ENCODE peak calls at places on chromosomes 12 and 14, in nine cellular contexts. E is HCEC 1CT, Z is endothelial cell, Q is NCI-H2081, W is HS-5, R is lung microvascular endothelial cell, L is mesendoderm, P is NCI-H1417, K is kidney tubule cell. D is an unnamed sample.

GRCh38 chr12:98221243-98221808 is 294.1 kb upstream of the TMPO start:
- DNase-seq in K (no peak), Q (no peak), L (peak), P (no peak), E (no peak), W (no peak), Z (no peak), R (no peak), D (no peak)

GRCh38 chr12:52037248-52037861 is 13.9 kb upstream of the NR4A1 start:
- DNase-seq in K (peak), R (no peak), P (peak), W (no peak), Q (peak), Z (no peak), E (peak), L (peak), D (no peak)

GRCh38 chr14:89237923-89238529 is 179.0 kb downstream of the FOXN3 start:
- DNase-seq in P (peak), K (no peak), Z (no peak), R (no peak), E (no peak), W (no peak), L (peak), Q (no peak), D (no peak)

GRCh38 chr12:107027304-107028053 is 40.5 kb upstream of the MTERF2 start:
- DNase-seq in P (peak), K (peak), L (peak), R (peak), E (peak), Q (peak), W (peak), Z (no peak), D (peak)

GRCh38 chr12:127179199-127179598 is 1087.8 kb upstream of the TMEM132C start:
- DNase-seq in E (no peak), W (no peak), K (no peak), L (no peak), Q (no peak), Z (no peak), P (no peak), R (no peak), D (no peak)

GRCh38 chr14:94989946-94990345 is 167.4 kb downstream of the DICER1 start:
- DNase-seq in Q (no peak), K (no peak), L (no peak), W (no peak), P (peak), E (no peak), R (no peak), Z (no peak), D (no peak)

GRCh38 chr12:56993346-56993745 is 13.0 kb downstream of the ZBTB39 start:
- DNase-seq in W (no peak), E (no peak), P (no peak), R (no peak), Q (no peak), L (no peak), K (no peak), Z (no peak), D (no peak)

GRCh38 chr14:21071225-21072041 is 1.3 kb downstream of the ARHGEF40 start:
- DNase-seq in K (peak), E (peak), Z (peak), W (peak), L (peak), Q (peak), P (peak), R (peak), D (peak)

GRCh38 chr12:87812030-87812429 is 217.2 kb downstream of the C12orf50 start:
- DNase-seq in W (no peak), Z (no peak), L (no peak), P (no peak), E (peak), Q (no peak), K (peak), R (no peak), D (no peak)

GRCh38 chr12:122336015-122336946 is 70.0 kb upstream of the VPS33A start:
- DNase-seq in Z (peak), K (peak), Q (peak), P (peak), E (peak), R (peak), L (peak), W (no peak), D (peak)

GRCh38 chr12:65938807-65939206 is 114.5 kb downstream of the HMGA2 start:
- DNase-seq in L (no peak), K (no peak), W (no peak), Q (no peak), E (no peak), P (no peak), Z (no peak), R (no peak), D (no peak)

GRCh38 chr14:85934886-85935254 is 404.9 kb downstream of the FLRT2 start:
- DNase-seq in R (no peak), P (peak), E (no peak), W (no peak), Q (no peak), K (no peak), L (no peak), Z (no peak), D (no peak)

GRCh38 chr12:54821676-54822075 is 32.6 kb upstream of the MUCL1 start:
- DNase-seq in P (no peak), R (no peak), W (no peak), Q (no peak), Z (no peak), K (no peak), E (no peak), L (no peak), D (no peak)

GRCh38 chr14:100237735-100238418 is 1.1 kb upstream of the YY1 start:
- DNase-seq in R (peak), Z (peak), K (peak), W (no peak), E (peak), L (peak), P (peak), Q (peak), D (peak)

GRCh38 chr14:68607852-68608232 is 185.0 kb downstream of the ZFP36L1 start:
- DNase-seq in R (no peak), K (no peak), L (no peak), E (no peak), Z (no peak), W (no peak), P (no peak), Q (no peak), D (no peak)

GRCh38 chr14:95515523-95516517 is 630 bp downstream of the SYNE3 start:
- DNase-seq in Q (peak), K (peak), P (peak), E (peak), R (peak), Z (peak), L (peak), W (no peak), D (peak)

GRCh38 chr14:91113829-91114078 is at the start of gene DGLUCY:
- DNase-seq in Z (no peak), K (peak), W (no peak), E (peak), Q (no peak), P (no peak), L (no peak), R (peak), D (peak)

GRCh38 chr12:33551006-33551405 is 111.4 kb upstream of the SYT10 start:
- DNase-seq in K (no peak), E (no peak), Q (no peak), L (no peak), R (no peak), P (no peak), W (no peak), Z (no peak), D (no peak)

GRCh38 chr12:46430340-46430948 is 57.9 kb upstream of the SLC38A2 start:
- DNase-seq in R (peak), W (peak), Q (no peak), P (peak), E (peak), K (peak), Z (no peak), L (peak), D (peak)

GRCh38 chr12:115885040-115885439 is 392.5 kb downstream of the MED13L start:
- DNase-seq in W (no peak), R (no peak), Q (no peak), Z (no peak), L (no peak), E (no peak), P (peak), K (no peak), D (no peak)

GRCh38 chr14:68365228-68365627 is 427.6 kb downstream of the ZFP36L1 start:
- DNase-seq in K (peak), P (no peak), W (peak), Q (no peak), E (peak), L (no peak), R (no peak), Z (no peak), D (peak)

GRCh38 chr12:78406213-78406612 is 458.4 kb upstream of the SYT1 start:
- DNase-seq in R (no peak), K (no peak), P (no peak), W (no peak), Q (no peak), E (no peak), L (no peak), Z (no peak), D (no peak)

GRCh38 chr14:23551266-23552028 is at the start of gene ZFHX2:
- DNase-seq in W (peak), R (peak), K (peak), E (peak), L (peak), Z (peak), P (peak), Q (peak), D (peak)

GRCh38 chr14:69687963-69688649 is 76.7 kb downstream of the SUSD6 start:
- DNase-seq in Q (no peak), E (no peak), P (peak), L (no peak), K (no peak), W (no peak), R (no peak), Z (no peak), D (peak)

GRCh38 chr14:104075530-104076151 is 9.9 kb upstream of the ASPG start:
- DNase-seq in E (no peak), Z (peak), L (peak), K (no peak), R (peak), W (no peak), P (peak), Q (no peak), D (peak)

GRCh38 chr12:120584343-120585149 is 3.3 kb upstream of the POP5 start:
- DNase-seq in P (peak), L (peak), R (no peak), Z (peak), E (no peak), W (no peak), K (peak), Q (peak), D (no peak)

GRCh38 chr12:93541578-93542217 is 30.8 kb upstream of the SOCS2 start:
- DNase-seq in W (no peak), R (no peak), E (no peak), K (no peak), L (peak), Z (no peak), Q (no peak), P (no peak), D (no peak)

GRCh38 chr12:110921262-110921661 is 883 bp upstream of the MYL2 start:
- DNase-seq in W (no peak), L (no peak), R (no peak), Q (no peak), P (peak), E (peak), K (peak), Z (no peak), D (peak)

GRCh38 chr12:77231548-77231947 is 166.2 kb upstream of the E2F7 start:
- DNase-seq in Z (no peak), K (no peak), R (peak), L (no peak), P (no peak), E (peak), W (no peak), Q (no peak), D (no peak)

GRCh38 chr12:120855823-120856589 is 48.2 kb downstream of the SPPL3 start:
- DNase-seq in K (peak), Q (no peak), R (no peak), E (no peak), W (no peak), Z (no peak), L (no peak), P (no peak), D (peak)

GRCh38 chr12:116999066-116999465 is 88.3 kb downstream of the FBXW8 start:
- DNase-seq in Q (no peak), R (no peak), W (no peak), L (no peak), K (peak), E (no peak), Z (no peak), P (no peak), D (no peak)

GRCh38 chr14:100772607-100773165 is 46.0 kb downstream of the DLK1 start:
- DNase-seq in L (no peak), K (no peak), P (no peak), Z (no peak), Q (no peak), W (no peak), R (no peak), E (no peak), D (no peak)

GRCh38 chr14:56004807-56005579 is 113.2 kb upstream of the PELI2 start:
- DNase-seq in Q (no peak), Z (no peak), L (peak), W (peak), E (peak), R (no peak), P (no peak), K (peak), D (peak)

GRCh38 chr12:49236423-49236822 is 28.5 kb upstream of the TUBA1C start:
- DNase-seq in L (no peak), P (no peak), K (no peak), E (no peak), Z (no peak), W (no peak), R (no peak), Q (no peak), D (no peak)

D was measured in LHCN-M2.